ENCODE peak calls at places on chromosomes 16 and 17, in seven cellular contexts. B is NT2/D1; K is uterus; A is brain microvascular endothelial cell; F is CD4-positive, CD25-positive, alpha-beta regulatory T cell; C is CD8-positive, alpha-beta T cell; N is foreskin fibroblast. E is an unnamed sample.

GRCh38 chr17:57256708-57257112 is 387 bp downstream of the MSI2 start:
- DNase-seq in B (no peak), K (peak; percentile 49), A (no peak), F (peak; percentile 38), C (peak; percentile 23), N (peak; percentile 46), E (peak; percentile 45)

GRCh38 chr17:39283098-39283497 is 57.4 kb upstream of the STAC2 start:
- DNase-seq in B (no peak), K (no peak), A (no peak), F (no peak), C (no peak), N (no peak), E (no peak)

GRCh38 chr16:75591001-75591852 is 25.0 kb downstream of the GABARAPL2 start:
- DNase-seq in B (no peak), K (peak; percentile 77), A (peak; percentile 68), F (no peak), C (no peak), N (peak; percentile 79), E (no peak)

GRCh38 chr16:73020409-73020884 is 27.5 kb downstream of the ZFHX3 start:
- DNase-seq in B (no peak), K (no peak), A (peak; percentile 96), F (no peak), C (no peak), N (peak; percentile 98), E (no peak)

GRCh38 chr17:32445075-32445427 is 741 bp downstream of the PSMD11 start:
- DNase-seq in B (no peak), K (no peak), A (peak; percentile 63), F (no peak), C (peak; percentile 3), N (peak; percentile 77), E (peak; percentile 10)

GRCh38 chr17:1625507-1626080 is 3.0 kb downstream of the SLC43A2 start:
- DNase-seq in B (no peak), K (no peak), A (no peak), F (no peak), C (no peak), N (no peak), E (no peak)

GRCh38 chr17:1486802-1487695 is 5.4 kb downstream of the MYO1C start:
- DNase-seq in B (no peak), K (peak; percentile 85), A (peak; percentile 34), F (peak; percentile 69), C (peak; percentile 68), N (peak; percentile 90), E (peak; percentile 55)

GRCh38 chr16:11402051-11402744 is 56.9 kb downstream of the RMI2 start:
- DNase-seq in B (no peak), K (no peak), A (no peak), F (no peak), C (no peak), N (no peak), E (no peak)

GRCh38 chr16:20940864-20941634 is 40.5 kb downstream of the LYRM1 start:
- DNase-seq in B (no peak), K (no peak), A (no peak), F (no peak), C (no peak), N (no peak), E (no peak)

GRCh38 chr16:53502331-53503269 is at the start of gene AKTIP:
- DNase-seq in B (no peak), K (peak; percentile 39), A (peak; percentile 36), F (peak; percentile 39), C (peak; percentile 38), N (peak; percentile 63), E (peak; percentile 31)

GRCh38 chr16:51757124-51757470 is 606.0 kb upstream of the SALL1 start:
- DNase-seq in B (no peak), K (no peak), A (no peak), F (no peak), C (no peak), N (no peak), E (no peak)

GRCh38 chr16:10619271-10619849 is 39.0 kb upstream of the EMP2 start:
- DNase-seq in B (no peak), K (no peak), A (no peak), F (no peak), C (no peak), N (peak; percentile 21), E (no peak)

GRCh38 chr17:81561494-81561885 is 9.3 kb upstream of the FAAP100 start:
- DNase-seq in B (no peak), K (no peak), A (peak; percentile 63), F (no peak), C (no peak), N (peak; percentile 74), E (no peak)

GRCh38 chr17:61474235-61474927 is 22.2 kb downstream of the TBX4 start:
- DNase-seq in B (no peak), K (no peak), A (no peak), F (no peak), C (no peak), N (peak; percentile 96), E (no peak)

GRCh38 chr17:63399856-63400255 is 46.2 kb downstream of the CYB561 start:
- DNase-seq in B (no peak), K (peak; percentile 32), A (peak; percentile 5), F (no peak), C (no peak), N (peak; percentile 81), E (no peak)

GRCh38 chr17:57243171-57243622 is 13.1 kb upstream of the MSI2 start:
- DNase-seq in B (peak; percentile 50), K (peak; percentile 58), A (peak; percentile 61), F (peak; percentile 75), C (peak; percentile 65), N (peak; percentile 82), E (peak; percentile 72)

GRCh38 chr16:87145181-87146176 is 171.7 kb downstream of the C16orf95 start:
- DNase-seq in B (no peak), K (no peak), A (peak; percentile 85), F (no peak), C (no peak), N (no peak), E (no peak)

GRCh38 chr16:19864566-19864965 is 20.1 kb downstream of the GPRC5B start:
- DNase-seq in B (no peak), K (no peak), A (no peak), F (no peak), C (no peak), N (no peak), E (no peak)

GRCh38 chr17:66373079-66373478 is 70.7 kb downstream of the PRKCA start:
- DNase-seq in B (no peak), K (no peak), A (no peak), F (no peak), C (no peak), N (no peak), E (no peak)

GRCh38 chr17:66372182-66372581 is 69.8 kb downstream of the PRKCA start:
- DNase-seq in B (no peak), K (no peak), A (no peak), F (no peak), C (no peak), N (no peak), E (no peak)

GRCh38 chr17:66375121-66375520 is 72.7 kb downstream of the PRKCA start:
- DNase-seq in B (no peak), K (no peak), A (no peak), F (no peak), C (no peak), N (no peak), E (no peak)

GRCh38 chr17:66371561-66371960 is 69.1 kb downstream of the PRKCA start:
- DNase-seq in B (no peak), K (no peak), A (no peak), F (no peak), C (no peak), N (peak; percentile 45), E (no peak)

GRCh38 chr17:66373944-66374817 is 71.8 kb downstream of the PRKCA start:
- DNase-seq in B (no peak), K (no peak), A (no peak), F (peak; percentile 36), C (peak; percentile 63), N (no peak), E (peak; percentile 34)
- H3K4me3 ChIP-seq in B (no peak overlapping the region), K (no peak overlapping the region), A (no peak overlapping the region), F (no peak overlapping the region), C (no peak overlapping the region), N (no peak overlapping the region), E (no peak overlapping the region)

GRCh38 chr17:45311762-45312476 is 4.9 kb downstream of the MAP3K14 start:
- DNase-seq in B (no peak), K (peak; percentile 53), A (peak; percentile 39), F (peak; percentile 69), C (peak; percentile 49), N (peak; percentile 62), E (peak; percentile 55)
- H3K4me3 ChIP-seq in B (no peak overlapping the region), K (no peak overlapping the region), A (no peak overlapping the region), F (peak overlapping the region; percentile 95), C (peak overlapping the region; percentile 40), N (peak overlapping the region; percentile 41), E (peak overlapping the region; percentile 57)

GRCh38 chr17:80192268-80192667 is 22.4 kb downstream of the CARD14 start:
- DNase-seq in B (no peak), K (no peak), A (no peak), F (no peak), C (no peak), N (no peak), E (no peak)
- H3K4me3 ChIP-seq in B (no peak overlapping the region), K (no peak overlapping the region), A (no peak overlapping the region), F (no peak overlapping the region), C (no peak overlapping the region), N (no peak overlapping the region), E (no peak overlapping the region)

GRCh38 chr17:4304417-4305027 is 40.7 kb upstream of the ANKFY1 start:
- DNase-seq in B (no peak), K (peak; percentile 46), A (peak; percentile 49), F (peak; percentile 61), C (peak; percentile 23), N (peak; percentile 76), E (peak; percentile 50)

GRCh38 chr17:4305224-4305623 is 41.4 kb upstream of the ANKFY1 start:
- DNase-seq in B (no peak), K (no peak), A (no peak), F (no peak), C (no peak), N (no peak), E (no peak)

GRCh38 chr17:4310349-4311060 is 46.7 kb upstream of the ANKFY1 start:
- DNase-seq in B (no peak), K (no peak), A (no peak), F (no peak), C (no peak), N (peak; percentile 23), E (no peak)

GRCh38 chr17:4307179-4307930 is 43.6 kb upstream of the ANKFY1 start:
- DNase-seq in B (peak; percentile 28), K (no peak), A (no peak), F (no peak), C (no peak), N (no peak), E (no peak)
- H3K4me3 ChIP-seq in B (no peak overlapping the region), K (no peak overlapping the region), A (no peak overlapping the region), F (no peak overlapping the region), C (no peak overlapping the region), N (no peak overlapping the region), E (no peak overlapping the region)

DNA sequence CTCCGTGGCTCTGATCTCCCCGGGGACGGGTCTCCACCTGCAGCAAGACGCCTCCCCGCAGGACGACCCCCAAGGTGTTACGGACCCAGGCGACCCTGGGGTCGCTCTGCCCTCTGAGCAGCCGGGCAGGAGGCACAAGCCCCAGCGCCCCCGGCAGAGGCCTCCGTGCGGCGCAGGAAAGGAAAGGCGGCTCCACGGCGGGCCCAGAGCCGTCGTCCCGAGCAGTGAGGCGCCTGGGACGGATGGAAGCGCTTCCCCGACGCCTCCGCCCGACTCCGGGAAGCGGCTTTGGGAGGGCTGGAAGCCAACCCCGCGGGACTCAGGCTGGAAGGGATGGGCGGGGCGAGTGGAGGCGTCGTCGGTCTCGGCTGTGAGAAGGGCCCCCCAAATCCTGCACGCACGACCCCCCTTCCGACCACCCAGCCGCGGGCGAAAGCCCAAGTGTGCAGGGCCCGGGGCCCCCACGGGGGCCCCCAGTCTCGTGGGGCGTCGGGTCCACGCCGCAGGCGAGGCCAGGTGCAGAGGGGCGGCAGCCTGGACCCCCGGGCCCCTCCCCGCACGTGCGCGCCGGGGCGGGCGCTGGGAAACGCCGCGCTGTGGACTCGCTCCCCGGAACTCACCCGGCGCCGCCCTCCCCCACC is 32.7 kb upstream of the RPH3AL start:
- DNase-seq in B (no peak), K (peak; percentile 44), A (no peak), F (no peak), C (no peak), N (peak; percentile 42), E (no peak)
- H3K4me3 ChIP-seq in B (peak overlapping the region; percentile 34), K (peak overlapping the region; percentile 27), A (no peak overlapping the region), F (no peak overlapping the region), C (peak overlapping the region; percentile 48), N (peak overlapping the region; percentile 38), E (peak overlapping the region; percentile 30)